ENCODE peak calls at places on chromosomes 13 and 19, in nine cellular contexts. H, B, Z, J, S, I, A, L and U are unnamed samples.
A peak's percentile ranks its signal among the peaks of the same experiment; 100 is the strongest.

GRCh38 chr13:21243045-21243842 is 66.8 kb downstream of the MRPL57 start:
- DNase-seq in H (no peak), Z (no peak), L (no peak), A (no peak), S (no peak), B (no peak), I (no peak), J (no peak), U (no peak)

GRCh38 chr13:36841411-36841810 is 22.4 kb downstream of the RFXAP start:
- DNase-seq in L (no peak), I (no peak), J (peak; percentile 22), Z (no peak), A (no peak), H (no peak), S (no peak), B (no peak), U (no peak)

GRCh38 chr13:99415851-99416331 is 85.4 kb upstream of the TM9SF2 start:
- DNase-seq in B (no peak), S (no peak), A (no peak), H (no peak), L (peak; percentile 67), Z (no peak), I (no peak), J (no peak), U (no peak)

GRCh38 chr19:7161292-7161691 is 91.8 kb downstream of the ZNF557 start:
- DNase-seq in A (no peak), J (no peak), B (no peak), I (no peak), L (no peak), H (no peak), S (no peak), Z (no peak), U (no peak)

GRCh38 chr13:35760678-35761308 is 284.3 kb upstream of the MAB21L1 start:
- DNase-seq in B (no peak), S (no peak), J (no peak), L (no peak), I (peak; percentile 21), A (no peak), Z (no peak), H (no peak), U (no peak)

GRCh38 chr13:46134961-46135522 is 30.2 kb upstream of the CPB2 start:
- DNase-seq in I (peak; percentile 15), S (no peak), L (no peak), A (no peak), J (no peak), H (no peak), B (no peak), Z (peak; percentile 2), U (no peak)

GRCh38 chr13:78978381-78978998 is 319.5 kb upstream of the OBI1 start:
- DNase-seq in B (no peak), H (peak; percentile 41), I (peak; percentile 51), S (peak; percentile 23), L (no peak), J (peak; percentile 69), A (no peak), Z (peak; percentile 61), U (peak; percentile 60)

GRCh38 chr19:17765069-17765618 is 13.9 kb downstream of the FCHO1 start:
- DNase-seq in Z (no peak), S (peak; percentile 44), H (no peak), I (no peak), J (no peak), B (peak; percentile 37), A (no peak), L (no peak), U (no peak)

GRCh38 chr13:97194473-97194872 is 27.7 kb upstream of the MBNL2 start:
- DNase-seq in Z (peak; percentile 78), J (peak; percentile 18), A (no peak), S (no peak), I (no peak), B (no peak), L (no peak), H (no peak), U (no peak)

GRCh38 chr13:112764864-112765561 is 75.2 kb downstream of the ATP11A start:
- DNase-seq in B (no peak), Z (no peak), L (no peak), I (no peak), S (no peak), H (no peak), J (no peak), A (no peak), U (no peak)

GRCh38 chr19:46967578-46968018 is 52.0 kb upstream of the NPAS1 start:
- DNase-seq in H (no peak), L (no peak), S (peak; percentile 34), Z (no peak), I (peak; percentile 33), J (no peak), B (peak; percentile 71), A (no peak), U (no peak)

GRCh38 chr19:35557539-35558399 is 5.7 kb downstream of the ATP4A start:
- DNase-seq in L (no peak), H (peak; percentile 77), B (peak; percentile 68), Z (peak; percentile 33), S (peak; percentile 40), A (peak; percentile 35), J (peak; percentile 41), I (peak; percentile 98), U (peak; percentile 84)

GRCh38 chr13:20672772-20673171 is 30.7 kb upstream of the IL17D start:
- DNase-seq in B (no peak), S (no peak), J (peak; percentile 59), H (no peak), A (no peak), Z (peak; percentile 28), I (no peak), L (no peak), U (no peak)

GRCh38 chr13:35549481-35549880 is 73.0 kb upstream of the MAB21L1 start:
- DNase-seq in J (peak; percentile 72), B (no peak), A (no peak), Z (peak; percentile 43), S (no peak), H (peak; percentile 7), L (no peak), I (no peak), U (no peak)

GRCh38 chr13:53499551-53499950 is 470.9 kb downstream of the OLFM4 start:
- DNase-seq in S (no peak), I (no peak), J (no peak), L (no peak), Z (no peak), B (no peak), A (no peak), H (no peak), U (no peak)

GRCh38 chr13:93480553-93481106 is 254.0 kb downstream of the GPC6 start:
- DNase-seq in J (no peak), H (no peak), Z (no peak), A (no peak), L (no peak), S (no peak), B (no peak), I (no peak), U (no peak)

GRCh38 chr13:59312776-59313175 is 851.0 kb downstream of the DIAPH3 start:
- DNase-seq in H (no peak), J (no peak), A (no peak), Z (no peak), S (no peak), L (no peak), B (no peak), I (no peak), U (no peak)

GRCh38 chr13:21069561-21070004 is 8.2 kb upstream of the LATS2 start:
- DNase-seq in J (peak; percentile 98), Z (peak; percentile 99), A (no peak), I (no peak), S (no peak), H (no peak), L (no peak), B (no peak), U (no peak)

GRCh38 chr19:41083516-41083915 is 4.7 kb upstream of the CYP2A13 start:
- DNase-seq in L (no peak), Z (no peak), B (no peak), J (no peak), H (no peak), S (no peak), I (no peak), A (no peak), U (no peak)

DNA sequence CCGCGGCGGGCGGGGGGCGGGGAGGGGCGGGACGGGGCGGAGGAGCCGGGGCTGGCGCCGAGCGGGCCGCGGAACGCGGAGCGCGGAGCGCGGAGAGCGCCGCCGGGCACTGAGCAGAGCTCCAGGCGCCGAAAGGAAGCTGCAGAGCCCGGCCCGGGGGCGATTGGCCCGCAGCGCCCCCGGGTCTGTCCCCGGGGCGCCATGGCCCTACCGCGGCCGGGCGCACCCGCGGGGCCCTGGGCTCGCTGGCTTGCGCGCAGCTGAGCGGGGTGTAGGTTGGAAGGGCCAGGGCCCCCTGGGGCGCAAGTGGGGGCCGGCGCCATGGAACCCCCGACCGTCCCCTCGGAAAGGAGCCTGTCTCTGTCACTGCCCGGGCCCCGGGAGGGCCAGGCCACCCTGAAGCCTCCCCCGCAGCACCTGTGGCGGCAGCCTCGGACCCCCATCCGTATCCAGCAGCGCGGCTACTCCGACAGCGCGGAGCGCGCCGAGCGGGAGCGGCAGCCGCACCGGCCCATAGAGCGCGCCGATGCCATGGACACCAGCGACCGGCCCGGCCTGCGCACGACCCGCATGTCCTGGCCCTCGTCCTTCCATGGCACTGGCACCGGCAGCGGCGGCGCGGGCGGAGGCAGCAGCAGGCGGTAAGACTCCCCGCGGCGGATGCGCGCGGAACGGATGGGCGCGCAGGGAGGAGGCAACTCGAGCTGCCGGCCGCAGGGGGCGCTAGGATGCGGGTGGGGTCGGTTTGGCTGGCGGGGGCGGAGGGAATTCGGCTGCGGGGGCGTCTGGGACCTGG is at the start of gene PDE4A:
- DNase-seq in J (no peak), A (peak; percentile 60), S (no peak), H (peak; percentile 69), I (peak; percentile 79), L (no peak), Z (no peak), B (no peak), U (no peak)
- TF ChIP-seq CTCF in J (no peak), A (no peak), S (no peak), H (peak; percentile 76), I (peak; percentile 50), L (peak; percentile 48), Z (peak; percentile 47), B (peak; percentile 21), U (peak; percentile 53)

DNA sequence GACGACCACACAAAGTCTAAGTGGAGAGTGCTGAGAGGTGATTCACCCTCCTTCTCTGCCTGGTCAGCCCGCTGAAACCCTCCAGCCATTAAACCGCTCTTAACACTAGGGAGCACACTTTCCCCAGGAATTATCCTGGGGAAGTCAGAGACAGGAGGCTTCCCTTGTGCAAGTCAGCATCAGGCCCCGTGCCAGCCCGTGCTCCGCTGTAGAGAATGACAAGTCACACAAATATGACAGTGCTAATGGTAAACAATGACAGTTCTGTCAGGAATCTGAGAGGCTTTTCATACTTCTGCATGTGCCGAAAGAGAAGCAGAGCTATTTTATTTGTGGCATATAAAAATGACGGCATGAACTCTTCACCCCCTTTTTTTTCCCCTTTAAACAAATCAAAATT is 816.9 kb upstream of the SLC10A2 start:
- DNase-seq in J (peak; percentile 87), S (no peak), H (no peak), L (peak; percentile 91), A (no peak), I (peak; percentile 61), B (peak; percentile 79), Z (peak; percentile 95), U (peak; percentile 52)
- TF ChIP-seq CTCF in J (peak; percentile 53), S (peak; percentile 16), H (peak; percentile 11), L (peak; percentile 21), A (no peak), I (peak; percentile 51), B (peak; percentile 57), Z (peak; percentile 81), U (peak; percentile 72)

GRCh38 chr19:13847033-13847899 is 29.7 kb upstream of the NANOS3 start:
- DNase-seq in J (peak; percentile 87), Z (peak; percentile 91), I (peak; percentile 92), S (peak; percentile 82), H (peak; percentile 83), A (peak; percentile 84), B (peak; percentile 97), L (peak; percentile 98), U (peak; percentile 80)
- TF ChIP-seq CTCF in J (no peak), Z (peak; percentile 18), I (no peak), S (peak; percentile 45), H (no peak), A (no peak), B (peak; percentile 18), L (peak; percentile 26), U (peak; percentile 40)

GRCh38 chr19:23867895-23868294 is 46.8 kb upstream of the ZNF726 start:
- DNase-seq in I (no peak), B (no peak), Z (no peak), S (no peak), J (peak; percentile 7), A (no peak), L (no peak), H (no peak), U (no peak)
- TF ChIP-seq CTCF in I (no peak), B (no peak), Z (no peak), S (no peak), J (no peak), A (no peak), L (no peak), H (no peak), U (no peak)